ENCODE peak calls at places on chromosomes 5 and 9, in four cellular contexts. P, Y, E and J are unnamed samples. For H3K4me1 and H3K36me3, the result is how much of the 10 kb centered on the place peaks cover.

GRCh38 chr5:10513501-10514442 is 50.1 kb upstream of the ANKRD33B start:
- DNase-seq in E (no peak), P (no peak), Y (no peak), J (peak)

GRCh38 chr9:119349548-119349947 is 19.7 kb downstream of the BRINP1 start:
- DNase-seq in P (no peak), Y (no peak), E (no peak), J (no peak)

GRCh38 chr9:101664432-101664831 is 69.7 kb upstream of the PPP3R2 start:
- DNase-seq in E (no peak), Y (no peak), P (no peak), J (no peak)

GRCh38 chr9:79140751-79141150 is 431.0 kb upstream of the TLE4 start:
- DNase-seq in E (no peak), P (no peak), Y (no peak), J (no peak)

GRCh38 chr5:135707302-135707701 is 127.2 kb upstream of the SLC25A48 start:
- DNase-seq in Y (no peak), P (no peak), E (no peak), J (no peak)

GRCh38 chr5:150155258-150156032 is at the start of gene PDGFRB:
- DNase-seq in Y (peak), E (peak), P (peak), J (no peak)

GRCh38 chr5:17148481-17148880 is 69.0 kb upstream of the BASP1 start:
- DNase-seq in E (no peak), P (no peak), Y (no peak), J (no peak)

GRCh38 chr9:38075272-38075671 is 6.2 kb upstream of the SHB start:
- DNase-seq in P (no peak), Y (no peak), E (no peak), J (no peak)

GRCh38 chr9:104948277-104948676 is 20.3 kb upstream of the ABCA1 start:
- DNase-seq in Y (no peak), P (no peak), E (no peak), J (no peak)

GRCh38 chr9:127868278-127868903 is 9.1 kb downstream of the AK1 start:
- DNase-seq in E (no peak), Y (no peak), P (no peak), J (no peak)

GRCh38 chr5:108028411-108028810 is 353.5 kb downstream of the FBXL17 start:
- DNase-seq in P (no peak), E (no peak), Y (no peak), J (no peak)

GRCh38 chr9:73152445-73152844 is 780 bp downstream of the ANXA1 start:
- DNase-seq in E (no peak), P (no peak), Y (peak), J (no peak)

GRCh38 chr9:34993502-34994428 is 4.2 kb downstream of the DNAJB5 start:
- DNase-seq in P (no peak), Y (peak), E (peak), J (no peak)

GRCh38 chr5:56585973-56586740 is 229.2 kb upstream of the MAP3K1 start:
- DNase-seq in Y (peak), P (no peak), E (no peak), J (no peak)

GRCh38 chr9:114289106-114289505 is 33.8 kb upstream of the ORM1 start:
- DNase-seq in E (peak), P (no peak), Y (no peak), J (no peak)

GRCh38 chr5:38878391-38879090 is 32.7 kb downstream of the OSMR start:
- DNase-seq in Y (no peak), E (no peak), P (no peak), J (no peak)

GRCh38 chr9:71524996-71525580 is 243.2 kb downstream of the CEMIP2 start:
- DNase-seq in E (no peak), P (no peak), Y (no peak), J (no peak)

GRCh38 chr5:154440540-154440939 is 5.3 kb upstream of the SAP30L start:
- DNase-seq in Y (no peak), P (no peak), E (no peak), J (no peak)

GRCh38 chr5:93620487-93621339 is 37.7 kb downstream of the NR2F1 start:
- DNase-seq in Y (peak), P (peak), E (peak), J (peak)

GRCh38 chr5:98031926-98032325 is 741.5 kb upstream of the RGMB start:
- DNase-seq in P (no peak), E (no peak), Y (no peak), J (no peak)

GRCh38 chr9:85603920-85604319 is 137.8 kb downstream of the AGTPBP1 start:
- DNase-seq in Y (no peak), P (no peak), E (no peak), J (peak)

DNA sequence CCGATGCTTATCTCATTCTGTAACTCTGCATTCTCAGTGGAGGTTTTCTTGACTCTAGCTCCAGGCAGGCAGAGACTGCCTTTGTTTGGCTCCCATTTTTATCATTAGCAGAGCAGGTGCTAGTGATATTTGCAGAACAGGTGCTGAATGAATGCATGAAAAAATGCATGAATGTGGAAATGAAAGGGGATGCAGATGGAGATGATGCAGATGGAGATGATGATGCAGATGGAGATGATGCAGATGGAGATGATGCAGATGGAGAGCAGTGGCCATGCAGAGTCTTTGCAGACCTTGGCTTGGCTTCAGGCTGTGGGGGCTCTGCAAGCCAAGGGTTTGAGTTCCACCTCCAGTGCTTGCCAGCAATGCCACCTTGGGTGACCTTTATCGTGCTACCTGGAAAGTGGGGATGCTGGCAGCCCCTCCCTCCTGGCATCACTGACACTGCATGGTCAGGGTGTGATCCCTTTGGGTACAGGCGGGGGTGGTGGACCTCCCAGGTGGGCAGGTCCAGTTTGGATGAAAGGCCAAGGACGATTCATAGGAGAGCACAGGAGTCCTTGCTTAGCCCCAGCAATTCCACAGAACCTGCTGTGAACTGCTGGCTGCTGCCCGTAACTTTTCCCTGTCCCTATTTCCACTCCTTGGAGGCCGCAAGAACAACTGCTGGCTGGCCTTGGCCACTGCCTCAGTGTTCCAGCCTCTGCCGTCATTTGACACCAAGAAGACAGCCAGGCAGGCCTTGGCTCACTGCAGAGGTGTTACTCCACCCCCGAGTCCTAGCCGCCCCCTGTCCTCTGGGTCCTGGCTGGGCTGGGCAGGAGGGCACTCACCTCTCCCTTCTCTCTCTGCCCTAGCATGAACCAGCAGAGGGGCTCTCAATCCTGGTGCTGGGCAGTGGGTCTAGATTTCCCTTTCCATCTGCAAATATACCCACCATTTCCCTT is 33.0 kb downstream of the ERGIC1 start:
- DNase-seq in E (no peak), Y (no peak), P (no peak), J (no peak)
- H3K4me1 ChIP-seq in E (under half), Y (under half), P (under half), J (under half)

GRCh38 chr5:137679195-137679594 is 56.7 kb downstream of the KLHL3 start:
- DNase-seq in E (no peak), Y (no peak), P (no peak), J (no peak)

DNA sequence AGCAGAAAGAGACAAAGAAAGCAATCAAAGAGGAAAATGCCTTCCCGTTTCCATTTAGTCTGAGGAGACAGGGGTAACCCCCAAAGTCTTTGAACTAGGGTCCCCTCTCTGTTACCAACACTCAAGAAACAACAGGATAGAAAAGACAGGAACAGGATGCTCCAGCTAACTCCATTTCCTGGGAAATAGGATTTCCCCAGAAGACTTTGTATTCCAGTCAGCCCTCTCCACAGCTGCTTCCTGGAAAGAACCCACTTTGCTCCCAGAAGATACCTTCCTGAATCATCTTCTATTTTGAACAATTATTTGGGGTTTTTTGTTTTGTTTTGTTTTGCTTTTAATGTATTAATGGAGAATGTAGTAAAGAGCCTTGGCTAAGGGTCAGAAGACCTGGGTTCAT is 56.0 kb downstream of the KLHL3 start:
- DNase-seq in E (no peak), Y (no peak), P (no peak), J (no peak)
- H3K36me3 ChIP-seq in E (under half), Y (under half), P (under half), J (under half)

DNA sequence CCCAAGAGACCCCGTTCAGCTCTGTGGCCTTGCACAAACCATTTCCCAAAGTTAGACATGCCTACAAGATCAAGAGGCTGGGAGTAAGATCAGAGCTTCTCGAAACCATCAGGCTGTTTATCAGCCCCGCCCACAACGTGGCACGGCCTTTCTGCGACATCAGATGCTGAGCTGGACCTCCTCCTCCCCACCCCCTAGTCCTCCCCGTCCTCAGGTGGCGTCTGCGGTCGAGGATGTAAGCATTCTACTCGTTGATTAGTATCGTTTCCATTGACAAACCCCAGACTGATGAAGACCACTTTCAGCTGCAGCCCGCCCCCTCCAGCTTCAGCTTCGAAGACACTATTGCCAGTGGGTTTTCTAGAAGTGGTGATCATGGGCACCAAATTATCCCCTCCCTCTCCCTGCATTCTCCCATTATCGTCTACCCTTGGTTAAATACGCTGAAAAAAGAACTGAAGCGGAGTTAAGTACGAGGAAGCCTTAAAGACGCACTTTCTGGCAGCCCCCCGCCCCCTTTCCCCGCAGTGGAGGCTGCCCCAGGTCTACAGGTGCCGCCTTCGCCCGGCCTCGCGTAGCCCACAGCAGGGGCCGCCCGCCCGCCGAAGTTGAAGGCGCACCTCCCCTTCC is 1.1 kb downstream of the PPIC start:
- DNase-seq in P (no peak), Y (peak), E (peak), J (peak)
- H3K4me3 ChIP-seq in P (no peak), Y (peak), E (peak), J (peak)

GRCh38 chr5:124669956-124670671 is 76.3 kb downstream of the ZNF608 start:
- DNase-seq in P (no peak), E (no peak), Y (no peak), J (no peak)
- H3K4me1 ChIP-seq in P (under half), E (under half), Y (under half), J (under half)

GRCh38 chr5:83516361-83516760 is 44.8 kb downstream of the VCAN start:
- DNase-seq in Y (no peak), P (no peak), E (no peak), J (no peak)
- H3K36me3 ChIP-seq in Y (under half), P (under half), E (under half), J (under half)

GRCh38 chr5:34487956-34488355 is 168.2 kb upstream of the RAI14 start:
- DNase-seq in E (no peak), Y (no peak), P (no peak), J (no peak)
- H3K4me3 ChIP-seq in E (no peak), Y (no peak), P (no peak), J (no peak)

DNA sequence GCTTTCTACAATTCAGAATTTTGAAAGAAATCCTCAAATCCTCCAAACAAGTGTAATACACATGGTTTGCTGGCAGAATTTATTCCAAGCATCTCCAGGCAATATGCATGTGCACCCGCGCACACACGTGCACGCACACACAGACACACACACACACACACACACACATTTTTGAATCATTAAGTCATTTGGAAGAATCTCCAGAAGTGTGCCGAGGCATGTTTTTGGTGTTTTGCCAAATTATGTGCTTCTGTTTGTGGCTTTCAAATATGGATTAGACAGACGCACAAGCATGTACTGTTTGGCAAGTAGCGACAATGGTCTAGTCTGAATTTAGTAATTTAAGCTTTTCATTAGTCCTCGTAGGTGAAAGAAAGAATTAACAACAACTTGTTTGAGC is 36.7 kb downstream of the NFIB start:
- DNase-seq in E (no peak), P (no peak), Y (no peak), J (no peak)
- H3K4me1 ChIP-seq in E (under half), P (under half), Y (under half), J (under half)

DNA sequence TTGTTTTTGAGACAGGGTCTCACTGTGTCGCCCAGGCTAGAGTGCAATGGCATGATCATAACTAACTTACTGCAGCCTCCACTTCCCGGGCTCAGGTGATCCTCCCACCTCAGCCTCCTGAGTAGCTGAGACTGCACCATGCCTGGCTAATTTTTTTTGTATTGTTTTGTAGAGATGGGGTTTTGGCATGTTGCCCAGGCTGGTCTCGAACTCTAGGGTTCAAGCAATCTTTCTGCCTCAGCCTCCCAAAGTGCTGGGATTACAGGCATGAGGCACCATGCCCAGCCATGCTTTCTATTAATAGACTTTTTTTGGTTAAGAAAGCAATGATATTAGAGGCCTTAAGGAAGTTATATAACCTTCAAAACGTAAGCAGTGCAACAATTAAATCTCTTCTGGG is 23.3 kb downstream of the CLTA start:
- DNase-seq in P (no peak), Y (no peak), E (no peak), J (no peak)
- H3K36me3 ChIP-seq in P (under half), Y (under half), E (under half), J (under half)